ENCODE peak calls at places on chromosomes 7 and 10, in five cellular contexts. Q, D, U, C and I are unnamed samples.

GRCh38 chr10:86231796-86232560 is 134.6 kb downstream of the GRID1 start:
- DNase-seq in Q (no peak), C (no peak), U (no peak), D (no peak), I (no peak)

GRCh38 chr10:89621438-89621837 is 23.6 kb downstream of the PANK1 start:
- DNase-seq in Q (no peak), C (no peak), D (no peak), U (no peak), I (no peak)

GRCh38 chr7:142791502-142791901 is 20.7 kb downstream of the PRSS2 start:
- DNase-seq in D (no peak), C (no peak), U (no peak), Q (no peak), I (no peak)

GRCh38 chr7:90192876-90193765 is 18.4 kb upstream of the STEAP2 start:
- DNase-seq in D (no peak), Q (no peak), U (no peak), C (no peak), I (no peak)

GRCh38 chr7:144110272-144110671 is 889 bp downstream of the OR2A2 start:
- DNase-seq in U (no peak), Q (no peak), C (no peak), D (no peak), I (no peak)

GRCh38 chr7:30655096-30655970 is 26.9 kb downstream of the CRHR2 start:
- DNase-seq in U (no peak), C (no peak), Q (no peak), D (no peak), I (no peak)

GRCh38 chr10:105742184-105742583 is 1101.1 kb downstream of the SORCS3 start:
- DNase-seq in C (no peak), U (no peak), Q (peak; percentile 4), D (no peak), I (peak; percentile 13)

GRCh38 chr10:79241990-79242619 is 105.2 kb upstream of the PPIF start:
- DNase-seq in C (no peak), Q (peak; percentile 92), D (peak; percentile 55), U (no peak), I (peak; percentile 67)

GRCh38 chr10:54096892-54097291 is 704.1 kb downstream of the PCDH15 start:
- DNase-seq in D (no peak), U (no peak), Q (no peak), C (no peak), I (no peak)

GRCh38 chr10:102468683-102469082 is 17.3 kb upstream of the C10orf95 start:
- DNase-seq in C (no peak), D (peak; percentile 46), U (no peak), Q (no peak), I (no peak)

GRCh38 chr7:157177997-157178396 is 39.3 kb downstream of the UBE3C start:
- DNase-seq in Q (no peak), C (no peak), D (no peak), U (no peak), I (no peak)
- TF ChIP-seq POLR2A in Q (no peak), C (no peak), D (no peak), U (no peak), I (no peak)

GRCh38 chr10:71212249-71213126 is at the start of gene UNC5B:
- DNase-seq in C (peak; percentile 76), D (peak; percentile 89), Q (peak; percentile 84), U (peak; percentile 80), I (peak; percentile 87)
- TF ChIP-seq CTCF in C (peak; percentile 49), D (peak; percentile 36), Q (peak; percentile 1), U (peak; percentile 25), I (no peak)

GRCh38 chr10:110422548-110422947 is 75.2 kb upstream of the DUSP5 start:
- DNase-seq in U (no peak), D (no peak), C (no peak), Q (no peak), I (no peak)

GRCh38 chr10:110426294-110427153 is 71.2 kb upstream of the DUSP5 start:
- DNase-seq in U (peak; percentile 97), D (peak; percentile 57), C (peak; percentile 55), Q (peak; percentile 78), I (peak; percentile 14)

GRCh38 chr10:110423650-110424049 is 74.1 kb upstream of the DUSP5 start:
- DNase-seq in Q (no peak), D (no peak), C (no peak), U (no peak), I (no peak)

GRCh38 chr10:110429301-110429700 is 68.4 kb upstream of the DUSP5 start:
- DNase-seq in U (no peak), Q (no peak), C (no peak), D (no peak), I (no peak)

DNA sequence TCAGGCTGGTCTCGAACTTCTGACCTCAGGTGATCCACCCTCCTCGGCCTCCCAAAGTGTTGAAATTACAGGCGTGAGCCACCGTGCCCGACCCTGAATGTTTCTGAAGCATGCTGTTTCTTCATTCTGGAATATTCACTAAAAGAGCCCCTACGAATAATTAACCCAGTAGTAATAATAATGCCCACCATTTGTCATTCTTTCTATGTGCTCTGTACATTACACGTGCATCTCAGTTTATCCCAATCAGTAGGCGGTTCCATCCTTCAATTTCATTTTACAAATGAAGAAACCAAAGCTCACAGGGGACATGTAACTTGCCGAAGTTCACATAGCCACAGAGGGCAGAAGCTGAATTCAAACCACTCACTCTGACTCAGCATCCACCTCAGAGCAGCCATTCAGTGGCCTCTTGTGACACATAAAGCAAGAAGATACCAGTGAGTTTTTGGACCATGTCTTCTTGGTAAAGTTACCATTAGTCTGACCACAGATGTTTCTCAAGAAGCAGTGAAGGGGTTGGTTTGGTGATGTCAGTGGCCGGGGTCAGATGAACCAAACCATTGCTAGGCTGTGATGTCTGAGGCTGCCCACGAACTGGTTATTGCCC is 71.9 kb upstream of the DUSP5 start:
- DNase-seq in D (no peak), U (peak; percentile 97), C (peak; percentile 47), Q (peak; percentile 93), I (no peak)
- TF ChIP-seq POLR2A in D (no peak), U (no peak), C (no peak), Q (no peak), I (no peak)

GRCh38 chr7:116583653-116584052 is 58.8 kb downstream of the CAV1 start:
- DNase-seq in D (no peak), U (no peak), C (no peak), Q (peak; percentile 27), I (no peak)

GRCh38 chr7:116582806-116583444 is 58.1 kb downstream of the CAV1 start:
- DNase-seq in Q (no peak), C (no peak), U (peak; percentile 30), D (no peak), I (no peak)

GRCh38 chr7:116584721-116585120 is 59.9 kb downstream of the CAV1 start:
- DNase-seq in Q (no peak), D (no peak), C (no peak), U (no peak), I (no peak)

GRCh38 chr7:116579835-116580234 is 55.0 kb downstream of the CAV1 start:
- DNase-seq in C (no peak), U (no peak), Q (no peak), D (no peak), I (no peak)

DNA sequence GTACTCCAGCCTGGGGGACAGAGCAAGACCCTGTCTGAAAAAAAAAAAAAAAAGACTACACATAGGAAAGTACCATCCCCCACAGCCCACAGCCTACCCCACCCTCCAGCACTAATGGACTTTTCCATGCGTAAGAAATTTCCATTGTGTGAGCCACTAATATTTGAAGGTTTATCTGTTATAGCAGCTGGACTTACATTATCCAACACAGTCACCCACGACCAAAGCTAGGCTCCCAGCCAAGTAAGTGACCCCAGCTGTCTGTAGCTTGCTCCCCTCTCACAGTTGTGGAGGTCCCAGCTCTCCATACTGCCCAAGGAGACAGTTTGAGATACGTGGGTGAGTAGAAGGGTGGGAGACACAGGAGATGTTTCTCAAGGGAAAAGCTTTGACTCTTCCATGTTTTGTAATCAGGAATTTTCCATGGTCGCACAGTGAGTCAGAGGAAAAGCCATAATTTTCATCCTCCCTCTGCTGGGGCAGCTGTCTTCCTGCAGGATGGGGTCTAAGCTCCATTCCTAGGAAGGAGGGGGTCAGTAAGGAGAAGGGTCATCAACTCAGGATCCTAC is 57.4 kb downstream of the CAV1 start:
- DNase-seq in C (no peak), Q (no peak), U (no peak), D (no peak), I (no peak)
- TF ChIP-seq CTCF in C (no peak), Q (no peak), U (no peak), D (no peak), I (no peak)

DNA sequence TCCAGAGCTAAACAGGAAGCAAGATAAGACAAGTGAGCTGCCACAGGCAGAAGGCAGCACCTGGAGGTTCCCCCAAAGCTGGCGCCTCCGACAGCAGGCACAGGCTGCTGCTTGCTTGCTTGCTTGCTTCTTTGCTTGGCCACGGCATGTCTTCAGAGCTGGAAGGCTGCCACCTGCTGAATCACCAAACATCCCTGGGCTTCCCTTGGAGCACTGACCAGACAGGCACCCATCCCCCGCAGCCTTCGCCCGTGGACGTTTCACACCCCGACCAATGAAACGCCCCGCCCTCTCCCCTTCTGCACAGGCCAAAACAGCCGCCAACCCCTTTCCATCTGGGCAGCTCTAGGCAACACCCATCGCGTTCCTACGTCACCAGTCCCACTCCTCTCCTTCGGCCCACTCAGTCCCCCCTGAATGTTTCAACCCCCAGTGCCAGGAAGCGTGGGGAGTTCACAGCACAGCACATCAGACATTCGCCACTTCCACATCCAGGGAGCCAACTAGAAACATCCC is 1.7 kb downstream of the SGMS1 start:
- DNase-seq in C (peak; percentile 99), Q (peak; percentile 81), D (peak; percentile 99), U (peak; percentile 85), I (peak; percentile 99)
- TF ChIP-seq POLR2A in C (peak; percentile 63), Q (no peak), D (peak; percentile 13), U (no peak), I (peak; percentile 31)

DNA sequence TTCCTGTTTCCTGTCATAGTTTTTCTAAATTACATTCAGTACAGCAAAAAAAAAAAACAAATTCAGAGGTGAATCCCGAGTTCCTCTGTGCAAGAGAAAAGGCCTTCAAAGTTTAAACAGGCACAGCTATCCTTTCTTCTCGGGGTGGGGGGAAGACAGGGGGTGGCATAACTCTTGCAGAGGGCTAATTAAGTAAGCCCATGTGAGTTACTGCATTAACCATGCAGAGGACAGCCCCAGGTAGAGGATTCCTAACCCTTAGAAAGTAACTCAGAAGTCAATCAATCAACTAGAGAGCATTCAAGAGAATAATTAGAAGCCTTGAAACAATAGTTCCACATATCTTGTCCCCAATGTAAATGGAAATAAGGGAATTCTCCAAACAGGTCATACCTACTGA is 170.9 kb downstream of the CSTF2T start:
- DNase-seq in Q (no peak), C (no peak), D (no peak), U (no peak), I (no peak)
- TF ChIP-seq CTCF in Q (no peak), C (no peak), D (no peak), U (no peak), I (no peak)